ENCODE peak calls at places on chromosomes 2 and 18, in four cellular contexts. F is body of pancreas, O is adrenal gland, V is heart left ventricle. A is an unnamed sample.

GRCh38 chr2:241885701-241886643 is 16.4 kb downstream of the RTP5 start:
- DNase-seq in F (peak), O (no peak), V (no peak), A (no peak)

GRCh38 chr18:34707670-34708069 is 2.4 kb upstream of the DTNA start:
- DNase-seq in F (peak), O (peak), V (peak), A (peak)

GRCh38 chr2:187424156-187424555 is 23.9 kb downstream of the CALCRL start:
- DNase-seq in F (no peak), O (no peak), V (no peak), A (no peak)

GRCh38 chr2:99651930-99652670 is 162.3 kb upstream of the REV1 start:
- DNase-seq in F (no peak), O (no peak), V (no peak), A (no peak)

GRCh38 chr2:62309465-62310091 is 113.7 kb downstream of the B3GNT2 start:
- DNase-seq in F (no peak), O (peak), V (no peak), A (no peak)

GRCh38 chr18:62828852-62829251 is 113.5 kb downstream of the PHLPP1 start:
- DNase-seq in F (no peak), O (no peak), V (no peak), A (no peak)

GRCh38 chr2:123363076-123363475 is 662.0 kb upstream of the CNTNAP5 start:
- DNase-seq in F (no peak), O (no peak), V (no peak), A (no peak)

GRCh38 chr18:45617284-45617683 is 2.0 kb downstream of the SLC14A2 start:
- DNase-seq in F (peak), O (peak), V (peak), A (peak)

GRCh38 chr18:7711495-7711894 is 144.4 kb downstream of the PTPRM start:
- DNase-seq in F (no peak), O (no peak), V (no peak), A (no peak)

GRCh38 chr2:162629499-162629898 is 209.1 kb downstream of the KCNH7 start:
- DNase-seq in F (no peak), O (no peak), V (no peak), A (no peak)

GRCh38 chr2:121052023-121052422 is 233.0 kb downstream of the TFCP2L1 start:
- DNase-seq in F (peak), O (peak), V (no peak), A (no peak)

GRCh38 chr2:16756831-16757644 is 91.4 kb upstream of the CYRIA start:
- DNase-seq in F (peak), O (peak), V (peak), A (no peak)

GRCh38 chr18:51029694-51030536 is at the start of gene SMAD4:
- DNase-seq in F (peak), O (peak), V (peak), A (peak)

GRCh38 chr2:11744631-11745394 is 1.6 kb upstream of the LPIN1 start:
- DNase-seq in F (no peak), O (peak), V (peak), A (no peak)

GRCh38 chr2:72147971-72148369 is 308 bp upstream of the CYP26B1 start:
- DNase-seq in F (no peak), O (no peak), V (no peak), A (no peak)
- H3K4me3 ChIP-seq in F (no peak), O (no peak), V (peak), A (peak)

GRCh38 chr2:127407661-127408003 is 10.6 kb upstream of the PROC start:
- DNase-seq in F (no peak), O (no peak), V (no peak), A (no peak)
- H3K4me3 ChIP-seq in F (no peak), O (no peak), V (peak), A (no peak)

GRCh38 chr2:118843492-118844132 is 3.8 kb downstream of the EN1 start:
- DNase-seq in F (no peak), O (no peak), V (no peak), A (no peak)

GRCh38 chr2:118842687-118843491 is 4.6 kb downstream of the EN1 start:
- DNase-seq in F (no peak), O (no peak), V (no peak), A (no peak)

GRCh38 chr2:118841828-118842461 is 5.5 kb downstream of the EN1 start:
- DNase-seq in F (no peak), O (no peak), V (no peak), A (no peak)

GRCh38 chr2:118838741-118839455 is 8.6 kb downstream of the EN1 start:
- DNase-seq in F (no peak), O (no peak), V (no peak), A (no peak)

GRCh38 chr2:118841450-118841827 is 6.0 kb downstream of the EN1 start:
- DNase-seq in F (no peak), O (no peak), V (no peak), A (no peak)
- H3K4me3 ChIP-seq in F (no peak), O (no peak), V (no peak), A (peak)

GRCh38 chr2:110770308-110770695 is 37.9 kb downstream of the ACOXL start:
- DNase-seq in F (no peak), O (no peak), V (peak), A (no peak)
- H3K4me3 ChIP-seq in F (no peak), O (no peak), V (peak), A (no peak)

GRCh38 chr2:102736607-102737409 is 25.0 kb upstream of the TMEM182 start:
- DNase-seq in F (peak), O (peak), V (peak), A (no peak)

GRCh38 chr2:102743259-102743658 is 18.6 kb upstream of the TMEM182 start:
- DNase-seq in F (no peak), O (no peak), V (no peak), A (no peak)

GRCh38 chr2:102736174-102736606 is 25.6 kb upstream of the TMEM182 start:
- DNase-seq in F (peak), O (peak), V (no peak), A (no peak)

GRCh38 chr2:102735431-102736130 is 26.2 kb upstream of the TMEM182 start:
- DNase-seq in F (peak), O (peak), V (no peak), A (no peak)

GRCh38 chr2:102737435-102737834 is 24.4 kb upstream of the TMEM182 start:
- DNase-seq in F (no peak), O (no peak), V (no peak), A (no peak)
- H3K4me3 ChIP-seq in F (no peak), O (no peak), V (peak), A (peak)

GRCh38 chr2:219459460-219460311 is 25.0 kb downstream of the SPEG start:
- DNase-seq in F (peak), O (peak), V (peak), A (no peak)

GRCh38 chr2:219458996-219459395 is 24.4 kb downstream of the SPEG start:
- DNase-seq in F (no peak), O (no peak), V (no peak), A (no peak)

GRCh38 chr2:219455635-219456034 is 21.0 kb downstream of the SPEG start:
- DNase-seq in F (no peak), O (no peak), V (no peak), A (no peak)

GRCh38 chr2:219460424-219460926 is 25.8 kb downstream of the SPEG start:
- DNase-seq in F (no peak), O (no peak), V (peak), A (peak)

GRCh38 chr2:219457784-219458369 is 23.2 kb downstream of the SPEG start:
- DNase-seq in F (no peak), O (no peak), V (peak), A (no peak)
- H3K4me3 ChIP-seq in F (no peak), O (no peak), V (no peak), A (no peak)

A was measured in skeletal muscle cell.